ENCODE peak calls at places on chromosomes 1 and 21, in six cellular contexts. One of them, this sample, is unnamed.

GRCh38 chr1:63592536-63593302 is 492 bp upstream of the PGM1 start:
- DNase-seq in fibroblast of the conjunctiva: no peak
- DNase-seq in HCT116: no peak
- DNase-seq in NCI-H2171: no peak
- DNase-seq in activated CD4-positive, alpha-beta memory T cell treated with anti-CD3 and anti-CD28 coated beads, Interleukin-2, amount 10 ng/mL, durations not matched to agents 7 days and 5 days: no peak
- DNase-seq in nephron progenitor cell: no peak
- DNase-seq in this sample: no peak

GRCh38 chr21:44919111-44919912 is 1.4 kb downstream of the ITGB2 start:
- DNase-seq in activated CD4-positive, alpha-beta memory T cell treated with anti-CD3 and anti-CD28 coated beads, Interleukin-2, amount 10 ng/mL, durations not matched to agents 7 days and 5 days: no peak
- DNase-seq in NCI-H2171: no peak
- DNase-seq in fibroblast of the conjunctiva: no peak
- DNase-seq in HCT116: no peak
- DNase-seq in nephron progenitor cell: no peak
- DNase-seq in this sample: no peak

GRCh38 chr1:88678405-88678804 is 5.7 kb upstream of the PKN2 start:
- DNase-seq in NCI-H2171: no peak
- DNase-seq in nephron progenitor cell: no peak
- DNase-seq in HCT116: no peak
- DNase-seq in activated CD4-positive, alpha-beta memory T cell treated with anti-CD3 and anti-CD28 coated beads, Interleukin-2, amount 10 ng/mL, durations not matched to agents 7 days and 5 days: no peak
- DNase-seq in fibroblast of the conjunctiva: no peak
- DNase-seq in this sample: no peak

GRCh38 chr1:30444850-30445249 is 278.5 kb downstream of the MATN1 start:
- DNase-seq in nephron progenitor cell: no peak
- DNase-seq in HCT116: no peak
- DNase-seq in NCI-H2171: no peak
- DNase-seq in fibroblast of the conjunctiva: no peak
- DNase-seq in activated CD4-positive, alpha-beta memory T cell treated with anti-CD3 and anti-CD28 coated beads, Interleukin-2, amount 10 ng/mL, durations not matched to agents 7 days and 5 days: no peak
- DNase-seq in this sample: no peak

GRCh38 chr21:44820851-44821250 is 3.0 kb upstream of the SUMO3 start:
- DNase-seq in nephron progenitor cell: no peak
- DNase-seq in fibroblast of the conjunctiva: peak; percentile 33
- DNase-seq in NCI-H2171: no peak
- DNase-seq in activated CD4-positive, alpha-beta memory T cell treated with anti-CD3 and anti-CD28 coated beads, Interleukin-2, amount 10 ng/mL, durations not matched to agents 7 days and 5 days: no peak
- DNase-seq in HCT116: no peak
- DNase-seq in this sample: no peak

GRCh38 chr1:167438171-167439138 is 79.9 kb downstream of the CD247 start:
- DNase-seq in fibroblast of the conjunctiva: no peak
- DNase-seq in activated CD4-positive, alpha-beta memory T cell treated with anti-CD3 and anti-CD28 coated beads, Interleukin-2, amount 10 ng/mL, durations not matched to agents 7 days and 5 days: peak; percentile 58
- DNase-seq in HCT116: no peak
- DNase-seq in NCI-H2171: no peak
- DNase-seq in nephron progenitor cell: no peak
- DNase-seq in this sample: no peak

GRCh38 chr1:17874665-17875064 is 119.5 kb downstream of the ACTL8 start:
- DNase-seq in activated CD4-positive, alpha-beta memory T cell treated with anti-CD3 and anti-CD28 coated beads, Interleukin-2, amount 10 ng/mL, durations not matched to agents 7 days and 5 days: no peak
- DNase-seq in NCI-H2171: no peak
- DNase-seq in HCT116: no peak
- DNase-seq in nephron progenitor cell: no peak
- DNase-seq in fibroblast of the conjunctiva: no peak
- DNase-seq in this sample: no peak

GRCh38 chr21:17828223-17828622 is 9.1 kb upstream of the C21orf91 start:
- DNase-seq in NCI-H2171: no peak
- DNase-seq in activated CD4-positive, alpha-beta memory T cell treated with anti-CD3 and anti-CD28 coated beads, Interleukin-2, amount 10 ng/mL, durations not matched to agents 7 days and 5 days: no peak
- DNase-seq in nephron progenitor cell: no peak
- DNase-seq in HCT116: no peak
- DNase-seq in fibroblast of the conjunctiva: no peak
- DNase-seq in this sample: no peak

GRCh38 chr21:45848352-45848751 is 133.2 kb upstream of the COL6A1 start:
- DNase-seq in HCT116: no peak
- DNase-seq in NCI-H2171: no peak
- DNase-seq in nephron progenitor cell: no peak
- DNase-seq in activated CD4-positive, alpha-beta memory T cell treated with anti-CD3 and anti-CD28 coated beads, Interleukin-2, amount 10 ng/mL, durations not matched to agents 7 days and 5 days: no peak
- DNase-seq in fibroblast of the conjunctiva: no peak
- DNase-seq in this sample: no peak

GRCh38 chr1:156848461-156849150 is 10.3 kb downstream of the INSRR start:
- DNase-seq in nephron progenitor cell: peak; percentile 59
- DNase-seq in NCI-H2171: no peak
- DNase-seq in HCT116: no peak
- DNase-seq in fibroblast of the conjunctiva: no peak
- DNase-seq in activated CD4-positive, alpha-beta memory T cell treated with anti-CD3 and anti-CD28 coated beads, Interleukin-2, amount 10 ng/mL, durations not matched to agents 7 days and 5 days: peak; percentile 85
- DNase-seq in this sample: no peak

GRCh38 chr1:205588691-205589445 is 42.9 kb downstream of the ELK4 start:
- DNase-seq in activated CD4-positive, alpha-beta memory T cell treated with anti-CD3 and anti-CD28 coated beads, Interleukin-2, amount 10 ng/mL, durations not matched to agents 7 days and 5 days: no peak
- DNase-seq in HCT116: no peak
- DNase-seq in nephron progenitor cell: peak; percentile 29
- DNase-seq in fibroblast of the conjunctiva: peak; percentile 34
- DNase-seq in NCI-H2171: no peak
- DNase-seq in this sample: no peak

GRCh38 chr1:52668711-52669110 is 29.4 kb downstream of the COA7 start:
- DNase-seq in fibroblast of the conjunctiva: no peak
- DNase-seq in HCT116: no peak
- DNase-seq in activated CD4-positive, alpha-beta memory T cell treated with anti-CD3 and anti-CD28 coated beads, Interleukin-2, amount 10 ng/mL, durations not matched to agents 7 days and 5 days: no peak
- DNase-seq in NCI-H2171: no peak
- DNase-seq in nephron progenitor cell: no peak
- DNase-seq in this sample: no peak

GRCh38 chr21:46639489-46640386 is 4.3 kb downstream of the PRMT2 start:
- DNase-seq in fibroblast of the conjunctiva: no peak
- DNase-seq in NCI-H2171: no peak
- DNase-seq in activated CD4-positive, alpha-beta memory T cell treated with anti-CD3 and anti-CD28 coated beads, Interleukin-2, amount 10 ng/mL, durations not matched to agents 7 days and 5 days: no peak
- DNase-seq in HCT116: no peak
- DNase-seq in nephron progenitor cell: no peak
- DNase-seq in this sample: no peak

GRCh38 chr1:158028956-158029355 is 35.5 kb downstream of the KIRREL1 start:
- DNase-seq in fibroblast of the conjunctiva: no peak
- DNase-seq in nephron progenitor cell: no peak
- DNase-seq in NCI-H2171: no peak
- DNase-seq in HCT116: no peak
- DNase-seq in activated CD4-positive, alpha-beta memory T cell treated with anti-CD3 and anti-CD28 coated beads, Interleukin-2, amount 10 ng/mL, durations not matched to agents 7 days and 5 days: no peak
- DNase-seq in this sample: no peak

GRCh38 chr1:201676651-201677050 is 137.7 kb downstream of the NAV1 start:
- DNase-seq in activated CD4-positive, alpha-beta memory T cell treated with anti-CD3 and anti-CD28 coated beads, Interleukin-2, amount 10 ng/mL, durations not matched to agents 7 days and 5 days: no peak
- DNase-seq in fibroblast of the conjunctiva: no peak
- DNase-seq in HCT116: no peak
- DNase-seq in nephron progenitor cell: no peak
- DNase-seq in NCI-H2171: no peak
- DNase-seq in this sample: no peak

GRCh38 chr1:154342836-154343472 is 17.6 kb downstream of the ATP8B2 start:
- DNase-seq in HCT116: no peak
- DNase-seq in nephron progenitor cell: no peak
- DNase-seq in fibroblast of the conjunctiva: no peak
- DNase-seq in activated CD4-positive, alpha-beta memory T cell treated with anti-CD3 and anti-CD28 coated beads, Interleukin-2, amount 10 ng/mL, durations not matched to agents 7 days and 5 days: peak; percentile 88
- DNase-seq in NCI-H2171: no peak
- DNase-seq in this sample: no peak

This sample was measured in glomerular endothelial cell.